ENCODE peak calls at places on chromosome 7, in seven cellular contexts. U is PC-3, L is gastrocnemius medialis, K is Peyer's patch, J is Panc1, I is left ventricle myocardium inferior, A is psoas muscle. V is an unnamed sample.

GRCh38 chr7:3937146-3937545 is 636.1 kb downstream of the SDK1 start:
- DNase-seq in U (no peak), L (no peak), K (no peak), J (no peak), I (no peak), A (no peak), V (no peak)

GRCh38 chr7:32941996-32942782 is 15.1 kb upstream of the FKBP9 start:
- DNase-seq in U (no peak), L (peak; percentile 44), K (peak; percentile 81), J (no peak), I (peak; percentile 74), A (peak; percentile 77), V (peak; percentile 73)

GRCh38 chr7:143422033-143422432 is 13.4 kb upstream of the EPHA1 start:
- DNase-seq in U (no peak), L (no peak), K (no peak), J (no peak), I (no peak), A (no peak), V (no peak)

GRCh38 chr7:94698275-94698674 is 42.3 kb upstream of the SGCE start:
- DNase-seq in U (peak; percentile 78), L (no peak), K (no peak), J (peak; percentile 65), I (no peak), A (no peak), V (no peak)

GRCh38 chr7:40315277-40315676 is 180.5 kb downstream of the SUGCT start:
- DNase-seq in U (no peak), L (no peak), K (no peak), J (no peak), I (no peak), A (no peak), V (no peak)

GRCh38 chr7:36408589-36408988 is 18.9 kb downstream of the ANLN start:
- DNase-seq in U (peak; percentile 36), L (no peak), K (no peak), J (no peak), I (no peak), A (no peak), V (no peak)

GRCh38 chr7:135714534-135715009 is 13.4 kb downstream of the SLC13A4 start:
- DNase-seq in U (peak; percentile 84), L (no peak), K (no peak), J (peak; percentile 33), I (no peak), A (peak; percentile 18), V (no peak)

GRCh38 chr7:35975851-35976454 is 175.1 kb downstream of the SEPTIN7 start:
- DNase-seq in U (peak; percentile 84), L (no peak), K (peak; percentile 74), J (peak; percentile 71), I (no peak), A (no peak), V (no peak)

GRCh38 chr7:155914341-155914740 is 102.1 kb upstream of the SHH start:
- DNase-seq in U (no peak), L (no peak), K (no peak), J (no peak), I (no peak), A (no peak), V (no peak)

GRCh38 chr7:105920766-105921165 is 42.3 kb upstream of the CDHR3 start:
- DNase-seq in U (no peak), L (no peak), K (no peak), J (no peak), I (no peak), A (no peak), V (no peak)

GRCh38 chr7:158586499-158587191 is 978 bp downstream of the PTPRN2 start:
- DNase-seq in U (no peak), L (no peak), K (no peak), J (no peak), I (no peak), A (no peak), V (no peak)

GRCh38 chr7:155851892-155852291 is 39.6 kb upstream of the SHH start:
- DNase-seq in U (no peak), L (no peak), K (no peak), J (no peak), I (no peak), A (no peak), V (no peak)

GRCh38 chr7:91033574-91033973 is 230.7 kb upstream of the FZD1 start:
- DNase-seq in U (no peak), L (no peak), K (no peak), J (no peak), I (no peak), A (no peak), V (no peak)

GRCh38 chr7:95718556-95719410 is 53.6 kb upstream of the DYNC1I1 start:
- DNase-seq in U (peak; percentile 60), L (no peak), K (no peak), J (peak; percentile 13), I (no peak), A (no peak), V (no peak)

GRCh38 chr7:75962607-75963382 is 31.6 kb downstream of the TMEM120A start:
- DNase-seq in U (no peak), L (no peak), K (no peak), J (no peak), I (no peak), A (peak; percentile 64), V (peak; percentile 82)

GRCh38 chr7:122790558-122790957 is 87.8 kb upstream of the RNF148 start:
- DNase-seq in U (no peak), L (no peak), K (no peak), J (no peak), I (no peak), A (no peak), V (no peak)

GRCh38 chr7:133563196-133563707 is 310.4 kb downstream of the EXOC4 start:
- DNase-seq in U (no peak), L (no peak), K (no peak), J (no peak), I (no peak), A (no peak), V (no peak)

GRCh38 chr7:34501161-34501560 is 156.9 kb upstream of the NPSR1 start:
- DNase-seq in U (no peak), L (no peak), K (no peak), J (no peak), I (no peak), A (no peak), V (no peak)

DNA sequence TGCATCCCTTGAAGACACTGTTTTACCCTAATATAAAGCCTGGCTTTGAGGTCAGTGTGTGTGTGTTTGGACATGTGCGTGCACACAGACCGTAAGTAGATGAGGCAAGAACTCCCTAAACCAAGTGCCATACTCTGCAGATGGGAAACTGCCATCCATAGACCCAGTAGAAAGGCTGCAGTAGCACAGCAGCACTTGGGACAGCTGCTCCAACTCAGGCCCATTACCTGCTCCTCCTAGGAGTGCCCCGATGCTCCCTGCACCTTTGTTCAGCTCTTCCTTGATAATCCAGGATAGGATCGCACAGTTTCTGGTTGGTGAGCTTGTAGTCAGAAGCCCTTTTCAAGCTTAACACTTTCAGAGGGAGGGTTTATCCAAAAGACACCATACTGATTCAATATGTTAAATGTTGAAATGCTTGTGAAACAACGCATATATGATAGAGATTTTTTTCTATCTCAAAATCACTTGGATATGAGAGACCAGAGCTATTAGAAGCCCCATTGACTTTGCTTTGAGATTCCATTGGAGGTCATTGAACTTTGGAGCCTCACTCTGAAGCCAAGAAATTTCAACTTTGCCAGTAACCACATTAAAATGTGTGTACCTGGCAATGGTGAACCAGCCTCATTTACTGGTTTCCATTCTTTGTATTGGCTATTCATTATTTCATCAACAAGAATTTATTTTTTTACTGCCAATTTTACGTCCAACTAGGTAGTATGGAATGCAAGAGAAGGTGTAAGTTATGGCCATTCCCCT is 757.0 kb upstream of the GALNT17 start:
- DNase-seq in U (no peak), L (no peak), K (no peak), J (no peak), I (no peak), A (no peak), V (no peak)
- H3K27ac ChIP-seq in U (no peak overlapping the region), L (no peak overlapping the region), K (no peak overlapping the region), J (no peak overlapping the region), I (no peak overlapping the region), A (no peak overlapping the region), V (no peak overlapping the region)

DNA sequence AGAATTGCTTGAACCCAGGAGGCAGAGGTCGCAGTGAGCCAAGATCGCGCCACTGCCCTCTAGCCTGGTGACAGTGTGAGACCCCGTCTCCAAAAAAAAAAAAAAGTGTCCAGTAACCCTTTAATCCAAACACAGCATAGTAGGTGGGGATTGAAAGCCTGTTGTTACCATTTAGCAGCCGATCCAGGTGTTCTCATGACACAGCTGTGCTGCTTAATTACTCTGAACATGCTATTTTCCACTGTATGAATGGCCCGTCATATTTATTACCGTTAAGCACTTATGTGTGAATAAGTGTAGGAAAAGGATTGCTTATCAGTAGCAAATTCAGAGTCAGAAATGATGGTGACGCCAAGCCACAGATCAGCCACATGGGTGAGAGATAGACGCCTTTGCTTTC is 11.7 kb upstream of the ORAI2 start:
- DNase-seq in U (no peak), L (no peak), K (no peak), J (no peak), I (no peak), A (no peak), V (no peak)
- H3K4me1 ChIP-seq in U (no peaks in the 10 kb centered on the region), L (no peaks in the 10 kb centered on the region), K (peaks cover 41% of the 10 kb centered on the region), J (no peaks in the 10 kb centered on the region), I (no peaks in the 10 kb centered on the region), A (no peaks in the 10 kb centered on the region), V (no peaks in the 10 kb centered on the region)

GRCh38 chr7:70786076-70786475 is 345.9 kb upstream of the GALNT17 start:
- DNase-seq in U (no peak), L (no peak), K (no peak), J (no peak), I (no peak), A (no peak), V (no peak)

GRCh38 chr7:70789481-70790214 is 342.3 kb upstream of the GALNT17 start:
- DNase-seq in U (no peak), L (no peak), K (no peak), J (no peak), I (no peak), A (no peak), V (no peak)

GRCh38 chr7:70787275-70787674 is 344.7 kb upstream of the GALNT17 start:
- DNase-seq in U (no peak), L (no peak), K (no peak), J (no peak), I (no peak), A (no peak), V (no peak)

GRCh38 chr7:70788276-70788675 is 343.7 kb upstream of the GALNT17 start:
- DNase-seq in U (no peak), L (no peak), K (peak; percentile 56), J (no peak), I (no peak), A (no peak), V (no peak)

GRCh38 chr7:70787772-70788171 is 344.2 kb upstream of the GALNT17 start:
- DNase-seq in U (no peak), L (no peak), K (no peak), J (no peak), I (no peak), A (no peak), V (no peak)
- H3K36me3 ChIP-seq in U (no peaks in the 10 kb centered on the region), L (peaks cover 76% of the 10 kb centered on the region), K (peaks cover 81% of the 10 kb centered on the region), J (no peaks in the 10 kb centered on the region), I (peaks cover 81% of the 10 kb centered on the region), A (peaks cover 8% of the 10 kb centered on the region), V (peaks cover 83% of the 10 kb centered on the region)

GRCh38 chr7:88322151-88322550 is 15.5 kb upstream of the STEAP4 start:
- DNase-seq in U (no peak), L (no peak), K (no peak), J (no peak), I (no peak), A (no peak), V (no peak)
- H3K27ac ChIP-seq in U (no peak overlapping the region), L (no peak overlapping the region), K (no peak overlapping the region), J (no peak overlapping the region), I (peak overlapping the region; percentile 21), A (no peak overlapping the region), V (no peak overlapping the region)

V was measured in right atrium auricular region.